ENCODE peak calls at places on chromosomes 5 and 9, in eight cellular contexts. One of them, this sample, is unnamed.

GRCh38 chr5:157222506-157223230 is 42.0 kb downstream of the ITK start:
- DNase-seq in mesenchymal stem cell: peak
- DNase-seq in keratinocyte: no peak
- DNase-seq in endodermal cell: no peak
- DNase-seq in neuronal stem cell: no peak
- DNase-seq in DND-41: no peak
- DNase-seq in IMR-90: peak
- DNase-seq in SK-N-MC: no peak
- DNase-seq in this sample: no peak

GRCh38 chr5:59863777-59864176 is 29.7 kb downstream of the PDE4D start:
- DNase-seq in DND-41: no peak
- DNase-seq in endodermal cell: no peak
- DNase-seq in neuronal stem cell: no peak
- DNase-seq in SK-N-MC: no peak
- DNase-seq in IMR-90: peak
- DNase-seq in keratinocyte: no peak
- DNase-seq in mesenchymal stem cell: peak
- DNase-seq in this sample: no peak

GRCh38 chr9:37966443-37967271 is 62.7 kb upstream of the SLC25A51 start:
- DNase-seq in neuronal stem cell: no peak
- DNase-seq in DND-41: no peak
- DNase-seq in IMR-90: peak
- DNase-seq in endodermal cell: no peak
- DNase-seq in keratinocyte: no peak
- DNase-seq in SK-N-MC: no peak
- DNase-seq in mesenchymal stem cell: peak
- DNase-seq in this sample: peak

GRCh38 chr9:71249729-71250317 is 128.4 kb upstream of the TRPM3 start:
- DNase-seq in keratinocyte: no peak
- DNase-seq in SK-N-MC: peak
- DNase-seq in mesenchymal stem cell: peak
- DNase-seq in endodermal cell: peak
- DNase-seq in IMR-90: peak
- DNase-seq in DND-41: peak
- DNase-seq in neuronal stem cell: peak
- DNase-seq in this sample: peak

GRCh38 chr9:134855900-134856377 is 24.7 kb upstream of the FCN2 start:
- DNase-seq in SK-N-MC: no peak
- DNase-seq in keratinocyte: no peak
- DNase-seq in neuronal stem cell: no peak
- DNase-seq in mesenchymal stem cell: no peak
- DNase-seq in IMR-90: no peak
- DNase-seq in endodermal cell: no peak
- DNase-seq in DND-41: no peak
- DNase-seq in this sample: no peak

GRCh38 chr5:179225387-179225786 is 119.9 kb downstream of the ADAMTS2 start:
- DNase-seq in mesenchymal stem cell: no peak
- DNase-seq in IMR-90: no peak
- DNase-seq in DND-41: no peak
- DNase-seq in neuronal stem cell: no peak
- DNase-seq in SK-N-MC: no peak
- DNase-seq in endodermal cell: peak
- DNase-seq in keratinocyte: no peak
- DNase-seq in this sample: no peak

GRCh38 chr5:152688561-152689274 is 283.6 kb upstream of the NMUR2 start:
- DNase-seq in DND-41: no peak
- DNase-seq in IMR-90: peak
- DNase-seq in SK-N-MC: no peak
- DNase-seq in keratinocyte: peak
- DNase-seq in neuronal stem cell: no peak
- DNase-seq in mesenchymal stem cell: peak
- DNase-seq in endodermal cell: no peak
- DNase-seq in this sample: no peak

GRCh38 chr9:127893392-127893791 is 6.0 kb downstream of the ST6GALNAC6 start:
- DNase-seq in endodermal cell: no peak
- DNase-seq in keratinocyte: no peak
- DNase-seq in mesenchymal stem cell: no peak
- DNase-seq in SK-N-MC: no peak
- DNase-seq in DND-41: no peak
- DNase-seq in neuronal stem cell: no peak
- DNase-seq in IMR-90: no peak
- DNase-seq in this sample: no peak

GRCh38 chr5:147565524-147565923 is 55.7 kb upstream of the DPYSL3 start:
- DNase-seq in IMR-90: peak
- DNase-seq in mesenchymal stem cell: peak
- DNase-seq in endodermal cell: no peak
- DNase-seq in DND-41: no peak
- DNase-seq in keratinocyte: peak
- DNase-seq in neuronal stem cell: no peak
- DNase-seq in SK-N-MC: no peak
- DNase-seq in this sample: no peak

GRCh38 chr9:88905506-88905905 is 85.8 kb upstream of the S1PR3 start:
- DNase-seq in DND-41: no peak
- DNase-seq in mesenchymal stem cell: no peak
- DNase-seq in SK-N-MC: no peak
- DNase-seq in neuronal stem cell: no peak
- DNase-seq in endodermal cell: no peak
- DNase-seq in IMR-90: peak
- DNase-seq in keratinocyte: no peak
- DNase-seq in this sample: no peak

GRCh38 chr5:67773439-67773988 is 442.0 kb upstream of the PIK3R1 start:
- DNase-seq in keratinocyte: no peak
- DNase-seq in neuronal stem cell: peak
- DNase-seq in mesenchymal stem cell: peak
- DNase-seq in DND-41: no peak
- DNase-seq in endodermal cell: no peak
- DNase-seq in IMR-90: no peak
- DNase-seq in SK-N-MC: no peak
- DNase-seq in this sample: peak

GRCh38 chr9:128100581-128100980 is 26.9 kb downstream of the PTGES2 start:
- DNase-seq in DND-41: no peak
- DNase-seq in keratinocyte: no peak
- DNase-seq in endodermal cell: no peak
- DNase-seq in SK-N-MC: no peak
- DNase-seq in neuronal stem cell: no peak
- DNase-seq in IMR-90: no peak
- DNase-seq in mesenchymal stem cell: no peak
- DNase-seq in this sample: no peak

GRCh38 chr5:67483453-67484030 is 286.9 kb upstream of the CD180 start:
- DNase-seq in neuronal stem cell: no peak
- DNase-seq in DND-41: no peak
- DNase-seq in mesenchymal stem cell: peak
- DNase-seq in endodermal cell: no peak
- DNase-seq in keratinocyte: no peak
- DNase-seq in IMR-90: no peak
- DNase-seq in SK-N-MC: no peak
- DNase-seq in this sample: no peak

GRCh38 chr9:88738708-88739107 is 203.7 kb downstream of the NXNL2 start:
- DNase-seq in neuronal stem cell: no peak
- DNase-seq in DND-41: no peak
- DNase-seq in SK-N-MC: no peak
- DNase-seq in keratinocyte: no peak
- DNase-seq in endodermal cell: no peak
- DNase-seq in mesenchymal stem cell: peak
- DNase-seq in IMR-90: peak
- DNase-seq in this sample: no peak

GRCh38 chr5:169331292-169331852 is 30.4 kb upstream of the SLIT3 start:
- DNase-seq in SK-N-MC: no peak
- DNase-seq in IMR-90: no peak
- DNase-seq in mesenchymal stem cell: peak
- DNase-seq in DND-41: no peak
- DNase-seq in endodermal cell: no peak
- DNase-seq in neuronal stem cell: no peak
- DNase-seq in keratinocyte: no peak
- DNase-seq in this sample: no peak

GRCh38 chr9:113738898-113739604 is 137.1 kb upstream of the ZNF618 start:
- DNase-seq in DND-41: no peak
- DNase-seq in IMR-90: no peak
- DNase-seq in neuronal stem cell: no peak
- DNase-seq in endodermal cell: peak
- DNase-seq in keratinocyte: no peak
- DNase-seq in mesenchymal stem cell: peak
- DNase-seq in SK-N-MC: no peak
- DNase-seq in this sample: no peak

GRCh38 chr5:62029303-62029702 is 276.7 kb upstream of the KIF2A start:
- DNase-seq in DND-41: no peak
- DNase-seq in endodermal cell: no peak
- DNase-seq in keratinocyte: peak
- DNase-seq in mesenchymal stem cell: peak
- DNase-seq in IMR-90: no peak
- DNase-seq in neuronal stem cell: no peak
- DNase-seq in SK-N-MC: no peak
- DNase-seq in this sample: no peak

GRCh38 chr5:117262607-117263131 is 688.0 kb upstream of the SEMA6A start:
- DNase-seq in neuronal stem cell: no peak
- DNase-seq in IMR-90: no peak
- DNase-seq in endodermal cell: no peak
- DNase-seq in mesenchymal stem cell: no peak
- DNase-seq in DND-41: no peak
- DNase-seq in keratinocyte: no peak
- DNase-seq in SK-N-MC: no peak
- DNase-seq in this sample: no peak

GRCh38 chr5:74552101-74552500 is 88.4 kb downstream of the ENC1 start:
- DNase-seq in keratinocyte: no peak
- DNase-seq in SK-N-MC: no peak
- DNase-seq in endodermal cell: no peak
- DNase-seq in mesenchymal stem cell: no peak
- DNase-seq in neuronal stem cell: no peak
- DNase-seq in IMR-90: peak
- DNase-seq in DND-41: no peak
- DNase-seq in this sample: no peak

GRCh38 chr9:111759762-111760639 is 34.7 kb downstream of the SHOC1 start:
- DNase-seq in neuronal stem cell: peak
- DNase-seq in DND-41: peak
- DNase-seq in IMR-90: peak
- DNase-seq in keratinocyte: peak
- DNase-seq in mesenchymal stem cell: peak
- DNase-seq in endodermal cell: peak
- DNase-seq in SK-N-MC: peak
- DNase-seq in this sample: peak

GRCh38 chr5:33641722-33642505 is 201.1 kb downstream of the TARS1 start:
- DNase-seq in DND-41: no peak
- DNase-seq in neuronal stem cell: no peak
- DNase-seq in mesenchymal stem cell: peak
- DNase-seq in endodermal cell: no peak
- DNase-seq in keratinocyte: no peak
- DNase-seq in IMR-90: peak
- DNase-seq in SK-N-MC: peak
- DNase-seq in this sample: no peak

GRCh38 chr5:158698036-158698667 is 401.6 kb downstream of the EBF1 start:
- DNase-seq in SK-N-MC: no peak
- DNase-seq in DND-41: no peak
- DNase-seq in neuronal stem cell: no peak
- DNase-seq in IMR-90: no peak
- DNase-seq in mesenchymal stem cell: no peak
- DNase-seq in endodermal cell: peak
- DNase-seq in keratinocyte: no peak
- DNase-seq in this sample: no peak
- H3K9ac ChIP-seq in SK-N-MC: no peak
- H3K9ac ChIP-seq in DND-41: no peak
- H3K9ac ChIP-seq in neuronal stem cell: no peak
- H3K9ac ChIP-seq in IMR-90: no peak
- H3K9ac ChIP-seq in mesenchymal stem cell: peak
- H3K9ac ChIP-seq in endodermal cell: no peak
- H3K9ac ChIP-seq in keratinocyte: no peak
- H3K9ac ChIP-seq in this sample: no peak

GRCh38 chr5:40833712-40834229 is 1.3 kb downstream of the RPL37 start:
- DNase-seq in DND-41: no peak
- DNase-seq in SK-N-MC: no peak
- DNase-seq in neuronal stem cell: no peak
- DNase-seq in keratinocyte: no peak
- DNase-seq in endodermal cell: no peak
- DNase-seq in mesenchymal stem cell: no peak
- DNase-seq in IMR-90: no peak
- DNase-seq in this sample: no peak
- H3K9ac ChIP-seq in DND-41: peak
- H3K9ac ChIP-seq in SK-N-MC: peak
- H3K9ac ChIP-seq in neuronal stem cell: no peak
- H3K9ac ChIP-seq in keratinocyte: peak
- H3K9ac ChIP-seq in endodermal cell: peak
- H3K9ac ChIP-seq in mesenchymal stem cell: peak
- H3K9ac ChIP-seq in IMR-90: peak
- H3K9ac ChIP-seq in this sample: peak

GRCh38 chr5:42810905-42811590 is 644 bp downstream of the SELENOP start:
- DNase-seq in DND-41: no peak
- DNase-seq in SK-N-MC: no peak
- DNase-seq in keratinocyte: no peak
- DNase-seq in mesenchymal stem cell: peak
- DNase-seq in neuronal stem cell: no peak
- DNase-seq in endodermal cell: no peak
- DNase-seq in IMR-90: no peak
- DNase-seq in this sample: no peak

GRCh38 chr5:42811591-42812392 is at the start of gene SELENOP:
- DNase-seq in keratinocyte: no peak
- DNase-seq in IMR-90: no peak
- DNase-seq in endodermal cell: peak
- DNase-seq in mesenchymal stem cell: peak
- DNase-seq in SK-N-MC: peak
- DNase-seq in neuronal stem cell: peak
- DNase-seq in DND-41: no peak
- DNase-seq in this sample: peak

GRCh38 chr5:42812620-42813019 is 928 bp upstream of the SELENOP start:
- DNase-seq in mesenchymal stem cell: no peak
- DNase-seq in keratinocyte: no peak
- DNase-seq in neuronal stem cell: no peak
- DNase-seq in endodermal cell: no peak
- DNase-seq in DND-41: no peak
- DNase-seq in IMR-90: no peak
- DNase-seq in SK-N-MC: no peak
- DNase-seq in this sample: no peak

GRCh38 chr5:42808888-42809611 is 2.6 kb downstream of the SELENOP start:
- DNase-seq in keratinocyte: no peak
- DNase-seq in endodermal cell: no peak
- DNase-seq in DND-41: no peak
- DNase-seq in neuronal stem cell: no peak
- DNase-seq in SK-N-MC: no peak
- DNase-seq in mesenchymal stem cell: no peak
- DNase-seq in IMR-90: no peak
- DNase-seq in this sample: no peak

GRCh38 chr5:42813533-42813932 is 1.8 kb upstream of the SELENOP start:
- DNase-seq in DND-41: no peak
- DNase-seq in IMR-90: no peak
- DNase-seq in mesenchymal stem cell: no peak
- DNase-seq in neuronal stem cell: peak
- DNase-seq in SK-N-MC: no peak
- DNase-seq in keratinocyte: no peak
- DNase-seq in endodermal cell: peak
- DNase-seq in this sample: no peak
- H3K9ac ChIP-seq in DND-41: no peak
- H3K9ac ChIP-seq in IMR-90: no peak
- H3K9ac ChIP-seq in mesenchymal stem cell: no peak
- H3K9ac ChIP-seq in neuronal stem cell: no peak
- H3K9ac ChIP-seq in SK-N-MC: peak
- H3K9ac ChIP-seq in keratinocyte: no peak
- H3K9ac ChIP-seq in endodermal cell: no peak
- H3K9ac ChIP-seq in this sample: no peak

DNA sequence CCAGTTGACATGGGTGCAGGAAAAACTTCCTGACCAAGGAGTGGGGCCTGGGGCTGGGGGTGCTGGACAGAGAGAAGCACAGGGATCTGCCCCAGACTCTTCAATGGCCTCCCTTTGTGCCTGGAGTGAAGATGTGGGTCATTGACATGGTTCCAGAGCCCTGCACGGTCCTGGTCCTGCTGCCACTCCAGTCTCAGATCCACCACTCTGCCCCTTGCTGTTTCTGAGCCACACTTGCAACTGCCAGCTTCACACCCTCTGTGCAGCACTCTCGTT is 10.1 kb downstream of the PIP5K1B start:
- DNase-seq in mesenchymal stem cell: no peak
- DNase-seq in keratinocyte: no peak
- DNase-seq in SK-N-MC: no peak
- DNase-seq in neuronal stem cell: no peak
- DNase-seq in IMR-90: no peak
- DNase-seq in DND-41: no peak
- DNase-seq in endodermal cell: no peak
- DNase-seq in this sample: no peak
- H3K9ac ChIP-seq in mesenchymal stem cell: no peak
- H3K9ac ChIP-seq in keratinocyte: no peak
- H3K9ac ChIP-seq in SK-N-MC: no peak
- H3K9ac ChIP-seq in neuronal stem cell: no peak
- H3K9ac ChIP-seq in IMR-90: no peak
- H3K9ac ChIP-seq in DND-41: no peak
- H3K9ac ChIP-seq in endodermal cell: no peak
- H3K9ac ChIP-seq in this sample: no peak

This sample was measured in colonic mucosa.